ENCODE peak calls at places on chromosomes 1 and 21, in six cellular contexts. One of them, this sample, is unnamed.

GRCh38 chr1:15014521-15014920 is 139.0 kb upstream of the TMEM51 start:
- DNase-seq in GM12878: no peak
- DNase-seq in K562: no peak
- DNase-seq in HepG2: no peak
- DNase-seq in endothelial cell of umbilical vein: no peak
- DNase-seq in A549: no peak
- DNase-seq in this sample: no peak

GRCh38 chr1:63797056-63797726 is 23.4 kb downstream of the ROR1 start:
- DNase-seq in K562: no peak
- DNase-seq in endothelial cell of umbilical vein: no peak
- DNase-seq in A549: no peak
- DNase-seq in HepG2: peak; percentile 9
- DNase-seq in GM12878: no peak
- DNase-seq in this sample: no peak

GRCh38 chr1:41354956-41355355 is 6.3 kb upstream of the FOXO6 start:
- DNase-seq in A549: no peak
- DNase-seq in HepG2: no peak
- DNase-seq in K562: no peak
- DNase-seq in GM12878: no peak
- DNase-seq in endothelial cell of umbilical vein: no peak
- DNase-seq in this sample: peak; percentile 24

GRCh38 chr1:33762962-33763361 is 100.9 kb upstream of the HMGB4 start:
- DNase-seq in GM12878: no peak
- DNase-seq in HepG2: no peak
- DNase-seq in A549: no peak
- DNase-seq in K562: no peak
- DNase-seq in endothelial cell of umbilical vein: no peak
- DNase-seq in this sample: no peak

GRCh38 chr1:171081994-171082295 is 8.8 kb upstream of the FMO3 start:
- DNase-seq in K562: no peak
- DNase-seq in A549: no peak
- DNase-seq in HepG2: no peak
- DNase-seq in GM12878: no peak
- DNase-seq in endothelial cell of umbilical vein: no peak
- DNase-seq in this sample: no peak

GRCh38 chr1:33182452-33182851 is 609 bp upstream of the TRIM62 start:
- DNase-seq in A549: no peak
- DNase-seq in HepG2: no peak
- DNase-seq in endothelial cell of umbilical vein: no peak
- DNase-seq in K562: no peak
- DNase-seq in GM12878: no peak
- DNase-seq in this sample: no peak

GRCh38 chr1:236371083-236371482 is 23.0 kb upstream of the EDARADD start:
- DNase-seq in K562: no peak
- DNase-seq in A549: no peak
- DNase-seq in GM12878: no peak
- DNase-seq in endothelial cell of umbilical vein: no peak
- DNase-seq in HepG2: no peak
- DNase-seq in this sample: no peak

GRCh38 chr21:45380566-45380965 is 24.4 kb upstream of the COL18A1 start:
- DNase-seq in K562: no peak
- DNase-seq in HepG2: no peak
- DNase-seq in A549: no peak
- DNase-seq in GM12878: no peak
- DNase-seq in endothelial cell of umbilical vein: no peak
- DNase-seq in this sample: no peak

GRCh38 chr1:55010887-55011217 is 12.1 kb downstream of the BSND start:
- DNase-seq in endothelial cell of umbilical vein: no peak
- DNase-seq in GM12878: no peak
- DNase-seq in HepG2: no peak
- DNase-seq in K562: no peak
- DNase-seq in A549: no peak
- DNase-seq in this sample: no peak

GRCh38 chr1:196381544-196381943 is 226.7 kb downstream of the KCNT2 start:
- DNase-seq in K562: no peak
- DNase-seq in A549: no peak
- DNase-seq in HepG2: no peak
- DNase-seq in endothelial cell of umbilical vein: no peak
- DNase-seq in GM12878: no peak
- DNase-seq in this sample: no peak

GRCh38 chr1:18635833-18636671 is 5.4 kb downstream of the PAX7 start:
- DNase-seq in HepG2: no peak
- DNase-seq in K562: no peak
- DNase-seq in A549: no peak
- DNase-seq in endothelial cell of umbilical vein: no peak
- DNase-seq in GM12878: no peak
- DNase-seq in this sample: no peak

GRCh38 chr1:6800728-6801127 is 15.5 kb downstream of the CAMTA1 start:
- DNase-seq in endothelial cell of umbilical vein: peak; percentile 75
- DNase-seq in HepG2: no peak
- DNase-seq in K562: no peak
- DNase-seq in GM12878: no peak
- DNase-seq in A549: no peak
- DNase-seq in this sample: peak; percentile 22

GRCh38 chr1:205481279-205481617 is 23.2 kb upstream of the CDK18 start:
- DNase-seq in A549: no peak
- DNase-seq in K562: no peak
- DNase-seq in GM12878: no peak
- DNase-seq in HepG2: no peak
- DNase-seq in endothelial cell of umbilical vein: no peak
- DNase-seq in this sample: no peak

GRCh38 chr1:71307451-71307850 is 226.6 kb upstream of the ZRANB2 start:
- DNase-seq in endothelial cell of umbilical vein: peak; percentile 42
- DNase-seq in K562: no peak
- DNase-seq in A549: no peak
- DNase-seq in HepG2: no peak
- DNase-seq in GM12878: no peak
- DNase-seq in this sample: peak; percentile 59

GRCh38 chr1:206013017-206013800 is 10.0 kb upstream of the RAB7B start:
- DNase-seq in endothelial cell of umbilical vein: no peak
- DNase-seq in GM12878: no peak
- DNase-seq in K562: no peak
- DNase-seq in A549: no peak
- DNase-seq in HepG2: no peak
- DNase-seq in this sample: peak; percentile 53

GRCh38 chr1:183873642-183874041 is 68.7 kb downstream of the RGL1 start:
- DNase-seq in A549: no peak
- DNase-seq in GM12878: no peak
- DNase-seq in K562: no peak
- DNase-seq in endothelial cell of umbilical vein: peak; percentile 97
- DNase-seq in HepG2: no peak
- DNase-seq in this sample: no peak

GRCh38 chr1:172827841-172828240 is 168.9 kb downstream of the FASLG start:
- DNase-seq in K562: no peak
- DNase-seq in A549: no peak
- DNase-seq in HepG2: no peak
- DNase-seq in GM12878: no peak
- DNase-seq in endothelial cell of umbilical vein: no peak
- DNase-seq in this sample: no peak

GRCh38 chr21:33403128-33403785 is at the start of gene IFNGR2:
- DNase-seq in endothelial cell of umbilical vein: no peak
- DNase-seq in A549: no peak
- DNase-seq in GM12878: no peak
- DNase-seq in K562: peak; percentile 92
- DNase-seq in HepG2: no peak
- DNase-seq in this sample: peak; percentile 66

DNA sequence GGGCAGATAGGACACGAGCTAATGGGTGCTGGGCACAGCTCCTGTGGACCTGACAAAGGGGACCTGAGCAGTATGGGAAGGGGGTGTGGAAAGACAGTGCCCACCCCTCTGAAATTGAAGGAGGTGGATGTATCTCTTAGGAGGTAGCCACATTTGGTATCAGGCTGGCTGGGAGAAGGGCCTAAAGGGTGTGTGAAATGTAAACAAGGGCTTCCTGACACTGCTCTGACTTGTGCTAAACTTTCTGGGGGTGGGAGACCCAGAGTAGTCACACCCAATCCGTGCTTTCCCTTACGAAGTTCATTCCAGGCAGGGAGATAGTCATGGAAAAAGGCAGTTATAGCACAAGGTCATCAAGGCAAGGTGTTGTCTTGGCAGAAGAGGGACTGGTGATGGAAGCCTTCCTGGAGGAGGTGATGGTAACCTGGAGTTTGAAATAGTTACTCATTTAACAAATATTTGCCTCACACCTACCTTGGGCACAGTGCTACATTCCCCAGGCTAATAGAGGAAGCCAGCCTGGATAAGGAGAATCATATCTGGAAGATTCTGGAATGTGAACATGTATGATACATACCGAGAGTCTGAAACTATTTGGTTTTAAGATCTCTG is 5.3 kb upstream of the CCDC24 start:
- DNase-seq in A549: no peak
- DNase-seq in K562: no peak
- DNase-seq in endothelial cell of umbilical vein: no peak
- DNase-seq in HepG2: no peak
- DNase-seq in GM12878: no peak
- DNase-seq in this sample: no peak
- TF ChIP-seq CTCF in A549: no peak
- TF ChIP-seq CTCF in K562: no peak
- TF ChIP-seq CTCF in endothelial cell of umbilical vein: no peak
- TF ChIP-seq CTCF in HepG2: no peak
- TF ChIP-seq CTCF in GM12878: no peak
- TF ChIP-seq CTCF in this sample: no peak

GRCh38 chr1:179168526-179168925 is 61.0 kb downstream of the ABL2 start:
- DNase-seq in GM12878: no peak
- DNase-seq in HepG2: no peak
- DNase-seq in endothelial cell of umbilical vein: no peak
- DNase-seq in K562: no peak
- DNase-seq in A549: no peak
- DNase-seq in this sample: no peak

GRCh38 chr1:179167955-179168354 is 61.5 kb downstream of the ABL2 start:
- DNase-seq in GM12878: no peak
- DNase-seq in endothelial cell of umbilical vein: no peak
- DNase-seq in K562: no peak
- DNase-seq in A549: no peak
- DNase-seq in HepG2: no peak
- DNase-seq in this sample: no peak

GRCh38 chr1:179167418-179167777 is 62.1 kb downstream of the ABL2 start:
- DNase-seq in A549: no peak
- DNase-seq in K562: no peak
- DNase-seq in endothelial cell of umbilical vein: no peak
- DNase-seq in GM12878: no peak
- DNase-seq in HepG2: no peak
- DNase-seq in this sample: no peak

GRCh38 chr1:179164494-179164893 is 65.0 kb downstream of the ABL2 start:
- DNase-seq in HepG2: peak; percentile 45
- DNase-seq in endothelial cell of umbilical vein: peak; percentile 52
- DNase-seq in K562: no peak
- DNase-seq in GM12878: no peak
- DNase-seq in A549: no peak
- DNase-seq in this sample: no peak

DNA sequence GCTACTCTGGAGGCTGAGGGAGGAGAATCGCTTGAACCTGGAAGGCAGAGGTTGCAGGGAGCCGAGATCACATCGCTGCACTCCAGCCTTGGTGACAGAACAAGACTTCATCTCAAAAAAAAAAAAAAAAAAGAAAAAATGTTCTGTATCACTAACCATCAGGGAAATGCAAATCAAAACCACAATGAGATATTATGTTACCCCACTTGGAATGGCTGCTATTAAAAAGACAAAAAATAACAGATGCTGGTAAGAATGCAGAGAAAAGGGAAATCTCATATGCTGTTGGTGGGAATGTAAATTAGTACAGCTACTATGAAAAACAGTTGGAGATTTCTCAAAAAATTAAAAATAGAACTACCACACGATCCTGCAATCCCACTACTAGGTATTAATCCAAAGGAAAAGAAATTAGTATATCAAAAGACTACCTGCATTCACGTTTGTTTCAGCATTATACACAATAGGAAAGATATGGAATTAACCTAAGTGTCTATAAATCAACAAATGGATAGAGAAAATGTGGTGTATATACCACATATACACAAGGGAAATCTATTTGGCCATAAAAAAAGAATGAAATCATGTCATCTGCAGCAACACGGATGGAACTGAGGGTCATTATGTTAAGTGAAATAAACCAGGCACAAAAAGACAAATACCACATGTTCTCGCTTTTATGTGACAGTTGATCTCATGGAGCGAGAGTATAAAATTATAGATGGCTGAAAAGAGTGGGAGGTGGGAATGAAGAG is 62.6 kb downstream of the ABL2 start:
- DNase-seq in endothelial cell of umbilical vein: no peak
- DNase-seq in A549: no peak
- DNase-seq in GM12878: no peak
- DNase-seq in K562: no peak
- DNase-seq in HepG2: no peak
- DNase-seq in this sample: no peak
- TF ChIP-seq MYC in endothelial cell of umbilical vein: no peak
- TF ChIP-seq MYC in A549: no peak
- TF ChIP-seq MYC in GM12878: no peak
- TF ChIP-seq MYC in K562: no peak
- TF ChIP-seq MYC in HepG2: no peak
- TF ChIP-seq MYC in this sample: no peak

GRCh38 chr1:38173848-38174247 is 127.3 kb upstream of the POU3F1 start:
- DNase-seq in HepG2: no peak
- DNase-seq in GM12878: peak; percentile 46
- DNase-seq in A549: no peak
- DNase-seq in endothelial cell of umbilical vein: no peak
- DNase-seq in K562: no peak
- DNase-seq in this sample: no peak
- TF ChIP-seq MAX in HepG2: no peak
- TF ChIP-seq MAX in GM12878: no peak
- TF ChIP-seq MAX in A549: no peak
- TF ChIP-seq MAX in endothelial cell of umbilical vein: no peak
- TF ChIP-seq MAX in K562: no peak
- TF ChIP-seq MAX in this sample: no peak

GRCh38 chr1:161314201-161314981 is at the start of gene SDHC:
- DNase-seq in K562: peak; percentile 93
- DNase-seq in endothelial cell of umbilical vein: peak; percentile 92
- DNase-seq in A549: peak; percentile 92
- DNase-seq in GM12878: no peak
- DNase-seq in HepG2: peak; percentile 87
- DNase-seq in this sample: peak; percentile 94
- TF ChIP-seq CTCF in K562: peak; percentile 72
- TF ChIP-seq CTCF in endothelial cell of umbilical vein: peak; percentile 39
- TF ChIP-seq CTCF in A549: no peak
- TF ChIP-seq CTCF in GM12878: peak; percentile 26
- TF ChIP-seq CTCF in HepG2: peak; percentile 73
- TF ChIP-seq CTCF in this sample: peak; percentile 64

DNA sequence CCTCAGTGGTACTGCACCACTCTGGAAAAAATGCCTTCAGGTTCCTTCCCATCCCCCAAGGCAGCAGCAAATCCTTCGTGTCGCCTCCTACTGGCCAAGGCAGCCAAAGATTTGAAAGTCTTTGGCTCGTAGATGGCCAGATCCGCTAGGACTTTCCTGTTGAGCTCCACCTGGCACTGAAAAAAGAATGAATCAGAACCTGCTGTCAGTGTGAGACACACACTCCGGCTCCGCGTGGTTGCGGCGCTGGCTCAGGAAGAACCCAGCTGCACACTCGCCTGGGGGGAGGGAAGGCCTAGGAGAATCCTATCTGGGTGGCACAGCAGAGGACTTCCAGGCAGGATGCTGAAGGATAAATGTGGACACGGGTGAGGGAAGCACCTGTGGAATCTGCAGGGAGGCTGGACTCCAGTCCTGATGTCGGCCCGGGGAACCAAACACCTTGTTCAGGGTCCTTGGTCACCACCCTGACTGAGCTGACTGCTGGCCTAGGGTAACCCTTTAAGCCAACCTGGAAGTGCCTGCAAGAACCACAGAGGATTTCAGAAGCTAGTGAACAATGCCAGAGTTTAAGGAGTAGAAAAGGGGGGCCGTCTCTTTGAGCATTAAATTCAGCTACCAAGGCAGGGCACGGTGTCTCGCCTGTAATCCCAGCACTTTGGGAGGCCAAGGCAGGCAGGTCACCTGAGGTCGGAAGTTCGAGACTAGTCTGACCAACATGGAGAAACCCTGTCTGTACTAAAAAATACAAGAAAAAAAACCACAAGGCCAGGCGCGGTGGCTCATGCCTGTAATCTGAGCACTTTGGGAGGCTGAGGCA is 3.2 kb upstream of the CCNL2 start:
- DNase-seq in endothelial cell of umbilical vein: peak; percentile 62
- DNase-seq in HepG2: peak; percentile 52
- DNase-seq in A549: peak; percentile 51
- DNase-seq in K562: no peak
- DNase-seq in GM12878: no peak
- DNase-seq in this sample: peak; percentile 69
- TF ChIP-seq MYC in endothelial cell of umbilical vein: no peak
- TF ChIP-seq MYC in HepG2: no peak
- TF ChIP-seq MYC in A549: no peak
- TF ChIP-seq MYC in K562: no peak
- TF ChIP-seq MYC in GM12878: no peak
- TF ChIP-seq MYC in this sample: no peak

This sample was measured in NB4.